ENCODE peak calls at places on chromosomes 5 and 9, in six cellular contexts. V is uterus, E is right lobe of liver, C is vagina, T is Peyer's patch, R is heart left ventricle. J is an unnamed sample.

GRCh38 chr5:173333900-173334685 is 5.9 kb upstream of the STC2 start:
- DNase-seq in C (no peak), E (no peak), R (no peak), V (no peak), T (no peak), J (no peak)

GRCh38 chr9:38724749-38725148 is 4.8 kb upstream of the FAM240B start:
- DNase-seq in C (no peak), T (no peak), E (no peak), R (no peak), V (no peak), J (no peak)

GRCh38 chr9:2093920-2094597 is 78.9 kb downstream of the SMARCA2 start:
- DNase-seq in T (no peak), V (no peak), C (no peak), R (no peak), E (no peak), J (no peak)

GRCh38 chr5:73232266-73233041 is 59.5 kb downstream of the TMEM174 start:
- DNase-seq in T (no peak), R (no peak), C (no peak), V (no peak), E (no peak), J (no peak)

GRCh38 chr5:158957196-158957595 is 142.5 kb downstream of the EBF1 start:
- DNase-seq in E (no peak), R (no peak), V (no peak), C (no peak), T (no peak), J (no peak)

GRCh38 chr9:138066049-138066448 is 188.5 kb downstream of the CACNA1B start:
- DNase-seq in E (no peak), C (no peak), R (peak), T (peak), V (no peak), J (no peak)

GRCh38 chr9:136190656-136191548 is 14.0 kb downstream of the LHX3 start:
- DNase-seq in V (no peak), T (no peak), R (no peak), C (no peak), E (no peak), J (no peak)

GRCh38 chr9:89185980-89186379 is 7.4 kb upstream of the SHC3 start:
- DNase-seq in T (no peak), C (no peak), V (no peak), E (no peak), R (no peak), J (no peak)

GRCh38 chr5:151675956-151676712 is 10.6 kb downstream of the SPARC start:
- DNase-seq in T (no peak), V (no peak), C (no peak), R (no peak), E (no peak), J (no peak)
- TF ChIP-seq POLR2A in T (no peak), V (no peak), C (no peak), R (no peak), E (no peak), J (no peak)

GRCh38 chr9:109813829-109814228 is 33.8 kb downstream of the PALM2AKAP2 start:
- DNase-seq in T (no peak), V (no peak), E (peak), C (no peak), R (no peak), J (no peak)

GRCh38 chr9:109815366-109815947 is 35.5 kb downstream of the PALM2AKAP2 start:
- DNase-seq in C (no peak), T (no peak), R (no peak), E (no peak), V (no peak), J (no peak)

GRCh38 chr9:109816490-109816889 is 36.5 kb downstream of the PALM2AKAP2 start:
- DNase-seq in T (no peak), R (no peak), V (no peak), C (peak), E (no peak), J (no peak)

GRCh38 chr9:109817846-109818472 is 38.0 kb downstream of the PALM2AKAP2 start:
- DNase-seq in R (no peak), C (no peak), V (peak), E (peak), T (peak), J (no peak)

DNA sequence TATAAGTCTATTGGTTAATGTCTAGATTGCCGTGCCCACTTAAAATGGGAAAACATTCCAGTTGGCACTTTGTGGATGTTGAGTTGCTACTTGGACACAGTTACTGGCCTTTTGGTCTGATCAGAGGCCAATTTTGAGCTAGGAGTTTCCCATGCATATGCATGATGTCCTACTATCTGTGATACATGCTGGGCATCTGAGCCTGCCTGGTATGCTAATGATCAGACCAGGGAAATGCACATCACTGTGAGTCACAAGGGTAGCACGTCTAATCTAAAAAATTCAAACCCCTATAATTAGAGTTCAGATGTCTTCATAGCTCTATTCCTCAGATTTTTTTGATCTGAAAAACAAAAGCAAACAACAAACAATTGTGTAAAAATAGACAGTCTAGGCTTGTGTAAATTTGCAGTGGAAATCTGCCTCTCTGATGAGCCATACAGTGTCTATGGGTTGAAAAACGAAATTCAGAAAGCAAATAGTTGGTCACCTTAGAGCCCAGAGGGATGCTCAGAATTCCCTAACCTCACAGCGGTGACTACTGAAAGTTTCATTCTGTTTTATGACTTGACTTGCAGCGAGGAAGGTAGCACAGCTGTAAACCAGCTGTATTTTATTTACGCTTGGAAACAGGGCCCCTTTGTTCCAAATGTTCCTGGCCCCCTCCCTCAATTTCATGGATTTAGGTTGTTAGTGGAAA is 37.3 kb downstream of the PALM2AKAP2 start:
- DNase-seq in T (no peak), V (no peak), R (no peak), E (no peak), C (peak), J (no peak)
- H3K4me3 ChIP-seq in T (no peak), V (no peak), R (no peak), E (no peak), C (no peak), J (no peak)

DNA sequence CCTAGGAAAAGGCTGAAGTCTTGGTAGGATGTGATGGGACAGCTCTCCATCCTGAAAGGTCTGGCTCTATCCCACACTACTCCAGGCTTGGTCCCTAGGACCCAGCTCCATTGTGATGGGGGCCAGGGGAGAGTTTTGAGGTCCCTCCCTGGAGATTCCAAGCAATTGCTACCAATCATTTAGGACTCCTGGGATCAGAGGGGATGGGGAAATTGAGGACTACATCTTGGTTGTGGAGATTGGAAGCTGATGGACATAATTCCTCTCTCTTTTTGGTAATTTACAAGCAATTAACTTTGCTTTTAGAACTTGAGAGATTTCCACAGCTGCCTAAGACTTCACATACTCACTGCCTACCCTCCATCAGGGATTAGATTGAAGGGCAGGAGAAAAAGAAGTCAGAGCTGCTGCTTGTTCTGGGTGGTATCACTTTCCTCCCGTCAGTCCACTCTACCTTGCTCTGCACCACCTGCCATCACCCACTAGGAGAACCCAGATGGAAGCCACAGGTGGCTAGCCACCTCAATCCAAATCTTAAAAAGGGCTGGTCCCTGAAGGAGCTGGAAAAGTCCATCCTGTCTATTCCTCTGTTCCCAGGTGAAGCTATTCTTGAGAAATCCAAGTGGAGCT is 10.6 kb downstream of the IRF1 start:
- DNase-seq in C (no peak), R (peak), V (no peak), E (no peak), T (no peak), J (no peak)
- TF ChIP-seq POLR2A in C (no peak), R (no peak), V (no peak), E (no peak), T (no peak), J (no peak)

GRCh38 chr5:96052374-96052773 is 90.7 kb upstream of the ELL2 start:
- DNase-seq in E (no peak), C (no peak), V (no peak), R (no peak), T (no peak), J (no peak)
- H3K4me3 ChIP-seq in E (no peak), C (no peak), V (no peak), R (no peak), T (no peak), J (no peak)

GRCh38 chr5:149857499-149857898 is 87.1 kb downstream of the PDE6A start:
- DNase-seq in C (no peak), R (peak), E (peak), T (peak), V (peak), J (no peak)
- TF ChIP-seq POLR2A in C (no peak), R (no peak), E (no peak), T (no peak), V (no peak), J (peak)

GRCh38 chr5:115857621-115858349 is 16.1 kb downstream of the AP3S1 start:
- DNase-seq in E (no peak), R (no peak), V (no peak), T (no peak), C (no peak), J (no peak)

GRCh38 chr5:115855959-115856358 is 14.2 kb downstream of the AP3S1 start:
- DNase-seq in C (no peak), V (no peak), T (no peak), R (no peak), E (no peak), J (no peak)

GRCh38 chr5:115859378-115859777 is 17.6 kb downstream of the AP3S1 start:
- DNase-seq in R (no peak), E (no peak), T (no peak), V (no peak), C (no peak), J (no peak)

GRCh38 chr5:115856936-115857524 is 15.3 kb downstream of the AP3S1 start:
- DNase-seq in C (no peak), R (no peak), T (no peak), E (no peak), V (no peak), J (no peak)

DNA sequence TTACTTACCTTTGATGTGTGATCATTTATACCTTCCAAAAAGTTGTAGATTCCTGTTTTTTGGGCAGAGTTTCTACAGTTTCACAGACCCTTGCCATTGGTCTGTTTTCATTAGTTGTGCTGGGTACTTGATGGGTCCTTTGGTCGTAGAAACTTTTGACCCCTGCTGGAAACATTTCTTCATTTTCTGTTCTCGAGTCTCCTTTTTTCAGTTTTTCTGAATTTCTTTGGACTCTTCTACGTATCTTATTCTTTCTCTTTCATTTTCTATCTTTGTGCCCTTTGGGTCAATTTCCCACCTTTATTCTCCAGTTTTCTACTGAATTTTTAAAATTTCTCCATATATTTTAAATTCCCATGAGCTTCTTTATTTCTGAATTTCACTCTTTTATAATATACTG is 16.7 kb downstream of the AP3S1 start:
- DNase-seq in T (no peak), C (no peak), V (no peak), R (no peak), E (no peak), J (no peak)
- H3K4me3 ChIP-seq in T (no peak), C (no peak), V (no peak), R (no peak), E (no peak), J (no peak)

GRCh38 chr9:72539824-72540347 is 18.5 kb downstream of the TMC1 start:
- DNase-seq in T (no peak), V (no peak), R (no peak), C (no peak), E (no peak), J (no peak)
- TF ChIP-seq POLR2A in T (no peak), V (no peak), R (no peak), C (no peak), E (no peak), J (no peak)

GRCh38 chr5:1523480-1523792 is 324 bp downstream of the LPCAT1 start:
- DNase-seq in R (no peak), E (no peak), T (no peak), C (no peak), V (no peak), J (no peak)

GRCh38 chr5:1523793-1524480 is at the start of gene LPCAT1:
- DNase-seq in C (peak), E (peak), V (peak), T (peak), R (peak), J (no peak)

GRCh38 chr5:1524799-1525623 is 1.3 kb upstream of the LPCAT1 start:
- DNase-seq in V (peak), R (peak), C (peak), T (peak), E (peak), J (no peak)

GRCh38 chr5:1525624-1525985 is 1.8 kb upstream of the LPCAT1 start:
- DNase-seq in R (no peak), C (peak), E (no peak), V (no peak), T (peak), J (no peak)

DNA sequence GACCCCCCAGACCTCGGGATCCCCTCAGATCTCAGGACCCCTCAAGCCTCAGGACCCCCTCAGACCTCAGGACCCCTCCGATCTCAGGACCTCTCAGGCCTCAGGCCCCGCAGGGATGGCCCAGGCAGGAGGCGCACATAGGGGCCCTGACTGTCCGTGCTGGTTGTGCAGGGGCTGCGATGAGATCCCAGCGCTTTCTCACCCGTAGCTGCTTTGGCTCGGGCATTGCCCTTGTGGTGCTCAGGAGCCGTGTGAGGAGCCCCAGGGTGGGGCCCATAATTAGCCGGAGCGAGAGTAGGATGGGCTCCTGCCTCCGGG is 680 bp upstream of the LPCAT1 start:
- DNase-seq in T (no peak), E (no peak), C (peak), V (no peak), R (peak), J (no peak)
- H3K4me3 ChIP-seq in T (peak), E (peak), C (peak), V (peak), R (peak), J (peak)

GRCh38 chr9:95924955-95925354 is 49.5 kb downstream of the ERCC6L2 start:
- DNase-seq in R (no peak), T (no peak), C (no peak), E (no peak), V (no peak), J (no peak)

GRCh38 chr9:95927288-95928004 is 52.0 kb downstream of the ERCC6L2 start:
- DNase-seq in E (no peak), V (no peak), R (no peak), C (no peak), T (no peak), J (no peak)

GRCh38 chr9:95920024-95920423 is 44.5 kb downstream of the ERCC6L2 start:
- DNase-seq in R (no peak), T (no peak), C (no peak), V (no peak), E (no peak), J (no peak)

GRCh38 chr9:95923794-95924193 is 48.3 kb downstream of the ERCC6L2 start:
- DNase-seq in R (no peak), E (no peak), T (no peak), C (no peak), V (no peak), J (no peak)
- TF ChIP-seq POLR2A in R (no peak), E (no peak), T (no peak), C (no peak), V (no peak), J (no peak)

GRCh38 chr9:21553441-21553840 is 71.3 kb upstream of the IFNE start:
- DNase-seq in T (no peak), E (no peak), C (no peak), V (no peak), R (no peak), J (no peak)

GRCh38 chr9:21555911-21556310 is 73.8 kb upstream of the IFNE start:
- DNase-seq in V (no peak), E (no peak), R (no peak), C (no peak), T (no peak), J (no peak)

GRCh38 chr9:21552244-21552825 is 70.2 kb upstream of the IFNE start:
- DNase-seq in T (no peak), E (no peak), V (no peak), C (no peak), R (no peak), J (no peak)

GRCh38 chr9:21556581-21557427 is 74.7 kb upstream of the IFNE start:
- DNase-seq in R (no peak), E (no peak), C (no peak), T (no peak), V (no peak), J (no peak)

DNA sequence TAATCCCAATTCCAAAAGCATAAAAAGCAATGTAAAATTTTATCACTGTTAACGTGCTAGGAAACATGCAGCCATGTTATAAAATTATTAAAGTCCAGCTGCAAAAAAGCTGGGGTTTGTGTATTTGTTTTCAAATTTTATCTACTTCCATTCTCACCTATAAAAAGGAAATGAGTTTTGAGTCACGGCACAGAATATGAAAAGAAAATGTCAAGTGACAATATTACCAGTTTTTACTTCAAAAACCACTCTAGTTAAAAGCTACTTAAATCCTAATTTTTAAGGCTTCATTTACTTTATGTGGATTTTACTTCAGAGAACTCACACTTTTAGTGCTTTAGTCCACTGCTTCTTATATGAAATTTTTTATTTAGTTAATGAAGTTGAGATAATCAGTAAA is 72.7 kb upstream of the IFNE start:
- DNase-seq in R (no peak), C (no peak), V (no peak), T (no peak), E (no peak), J (no peak)
- H3K4me3 ChIP-seq in R (no peak), C (no peak), V (no peak), T (no peak), E (no peak), J (peak)

J was measured in esophagus squamous epithelium.